ENCODE peak calls at places on chromosome 16, in ten cellular contexts. U is Peyer's patch; T is stimulated activated CD4-positive, alpha-beta T cell treated with anti-CD3 and anti-CD28 coated beads, Interleukin-12 subunit alpha, Interleukin-12 subunit beta, amount 100 ng/mL, for 48 hours; D is AG08396; K is NCI-H2081; Y is retinal pigment epithelial cell; Q is GM04504; X is gastrocnemius medialis; G is neural crest cell; P is iPS-NIHi11. C is an unnamed sample.

GRCh38 chr16:906296-906695 is 64.5 kb downstream of the LMF1 start:
- DNase-seq in U (no peak), T (no peak), D (no peak), K (no peak), Y (no peak), Q (no peak), X (no peak), G (no peak), P (no peak), C (no peak)

GRCh38 chr16:720990-721764 is at the start of gene ANTKMT:
- DNase-seq in U (peak; percentile 90), T (peak; percentile 50), D (peak; percentile 92), K (peak; percentile 89), Y (no peak), Q (no peak), X (peak; percentile 83), G (peak; percentile 73), P (peak; percentile 95), C (peak; percentile 75)

GRCh38 chr16:88300463-88300835 is 82.3 kb upstream of the ZNF469 start:
- DNase-seq in U (no peak), T (no peak), D (no peak), K (no peak), Y (no peak), Q (no peak), X (no peak), G (no peak), P (no peak), C (no peak)

GRCh38 chr16:11828696-11829095 is 22.6 kb downstream of the RSL1D1 start:
- DNase-seq in U (no peak), T (no peak), D (no peak), K (no peak), Y (no peak), Q (no peak), X (no peak), G (no peak), P (no peak), C (no peak)

GRCh38 chr16:66832661-66833305 is 2.0 kb upstream of the NAE1 start:
- DNase-seq in U (no peak), T (no peak), D (no peak), K (no peak), Y (no peak), Q (no peak), X (no peak), G (no peak), P (no peak), C (no peak)

GRCh38 chr16:88886915-88887521 is 20.6 kb upstream of the PABPN1L start:
- DNase-seq in U (peak; percentile 61), T (no peak), D (peak; percentile 67), K (no peak), Y (no peak), Q (peak; percentile 31), X (peak; percentile 72), G (no peak), P (no peak), C (peak; percentile 56)

GRCh38 chr16:10754941-10755340 is 11.3 kb downstream of the NUBP1 start:
- DNase-seq in U (no peak), T (no peak), D (peak; percentile 46), K (no peak), Y (peak; percentile 41), Q (no peak), X (no peak), G (no peak), P (no peak), C (no peak)

GRCh38 chr16:17339764-17340541 is 130.8 kb downstream of the XYLT1 start:
- DNase-seq in U (no peak), T (no peak), D (no peak), K (no peak), Y (no peak), Q (no peak), X (peak; percentile 40), G (no peak), P (no peak), C (no peak)

GRCh38 chr16:86013867-86014266 is 114.9 kb downstream of the IRF8 start:
- DNase-seq in U (no peak), T (no peak), D (no peak), K (no peak), Y (no peak), Q (no peak), X (no peak), G (no peak), P (no peak), C (no peak)

GRCh38 chr16:59635674-59636073 is 901.6 kb upstream of the GOT2 start:
- DNase-seq in U (no peak), T (no peak), D (no peak), K (no peak), Y (peak; percentile 81), Q (no peak), X (no peak), G (no peak), P (no peak), C (no peak)

GRCh38 chr16:11386791-11387546 is 41.7 kb downstream of the RMI2 start:
- DNase-seq in U (peak; percentile 59), T (no peak), D (peak; percentile 86), K (no peak), Y (no peak), Q (no peak), X (no peak), G (peak; percentile 59), P (peak; percentile 91), C (no peak)

GRCh38 chr16:51146256-51146924 is 4.7 kb downstream of the SALL1 start:
- DNase-seq in U (no peak), T (no peak), D (peak; percentile 58), K (no peak), Y (no peak), Q (no peak), X (no peak), G (no peak), P (no peak), C (no peak)

GRCh38 chr16:84514874-84515835 is 10.7 kb upstream of the MEAK7 start:
- DNase-seq in U (peak; percentile 32), T (peak; percentile 69), D (no peak), K (no peak), Y (no peak), Q (no peak), X (no peak), G (no peak), P (peak; percentile 54), C (peak; percentile 62)

GRCh38 chr16:50367777-50368409 is 895 bp downstream of the BRD7 start:
- DNase-seq in U (no peak), T (no peak), D (no peak), K (no peak), Y (no peak), Q (no peak), X (no peak), G (no peak), P (no peak), C (no peak)

C was measured in lung.